ENCODE peak calls at places on chromosomes 12 and 14, in seven cellular contexts. Z, X, Q, T, I, Y and P are unnamed samples.

GRCh38 chr14:102316048-102316745 is 3.3 kb upstream of the ZNF839 start:
- DNase-seq in Q (peak), T (peak), Y (peak), X (peak), I (no peak), Z (no peak), P (no peak)

GRCh38 chr12:47377414-47378221 is 297.9 kb upstream of the AMIGO2 start:
- DNase-seq in Q (peak), I (peak), T (peak), Z (peak), X (peak), Y (peak), P (peak)

GRCh38 chr14:50854521-50854920 is 17.3 kb upstream of the ABHD12B start:
- DNase-seq in I (no peak), Q (no peak), Z (no peak), Y (no peak), X (no peak), T (no peak), P (no peak)

GRCh38 chr12:79988368-79988767 is 53.5 kb upstream of the PPP1R12A start:
- DNase-seq in T (no peak), X (peak), I (no peak), Z (no peak), Y (no peak), Q (no peak), P (peak)

GRCh38 chr14:63504628-63505027 is 38.5 kb downstream of the PPP2R5E start:
- DNase-seq in Z (no peak), Y (peak), I (no peak), X (peak), Q (no peak), T (no peak), P (no peak)

GRCh38 chr12:68462799-68463198 is 130.6 kb upstream of the MDM1 start:
- DNase-seq in T (no peak), I (no peak), Q (no peak), Y (no peak), Z (no peak), X (no peak), P (no peak)

GRCh38 chr12:114141916-114142564 is 175.9 kb upstream of the RBM19 start:
- DNase-seq in T (no peak), Y (no peak), Q (no peak), I (no peak), X (no peak), Z (no peak), P (no peak)

GRCh38 chr12:18281941-18282340 is 20.6 kb downstream of the PIK3C2G start:
- DNase-seq in T (no peak), Q (no peak), Z (no peak), I (no peak), X (no peak), Y (no peak), P (no peak)

GRCh38 chr12:46266869-46267617 is 1.8 kb downstream of the SLC38A1 start:
- DNase-seq in X (no peak), I (peak), T (peak), Q (no peak), Z (peak), Y (peak), P (peak)

GRCh38 chr12:111194703-111195051 is 174.2 kb downstream of the PHETA1 start:
- DNase-seq in Q (no peak), T (no peak), Z (no peak), Y (no peak), X (no peak), I (no peak), P (no peak)

GRCh38 chr14:105527381-105528196 is 1.2 kb downstream of the TMEM121 start:
- DNase-seq in T (no peak), Q (no peak), Y (no peak), Z (no peak), I (no peak), X (no peak), P (no peak)

GRCh38 chr12:105060715-105061378 is 23.4 kb downstream of the ALDH1L2 start:
- DNase-seq in I (no peak), X (no peak), Z (no peak), Y (peak), T (no peak), Q (no peak), P (no peak)

GRCh38 chr12:13126494-13126893 is 23.0 kb upstream of the GSG1 start:
- DNase-seq in T (no peak), X (no peak), Q (no peak), I (no peak), Y (no peak), Z (no peak), P (no peak)

GRCh38 chr14:75543258-75543657 is 21.0 kb downstream of the BATF start:
- DNase-seq in X (no peak), T (no peak), Y (no peak), I (no peak), Z (no peak), Q (no peak), P (no peak)

GRCh38 chr14:71414631-71415403 is 507.6 kb downstream of the PCNX1 start:
- DNase-seq in T (no peak), I (no peak), Q (no peak), X (peak), Z (no peak), Y (peak), P (peak)

GRCh38 chr12:19223018-19223417 is 93.5 kb downstream of the PLEKHA5 start:
- DNase-seq in X (no peak), T (no peak), I (no peak), Z (no peak), Q (no peak), Y (peak), P (no peak)

GRCh38 chr14:75200451-75200850 is 24.0 kb upstream of the TMED10 start:
- DNase-seq in Z (peak), T (no peak), Q (no peak), X (no peak), I (peak), Y (peak), P (no peak)

GRCh38 chr14:106277503-106277902 is 751.1 kb downstream of the TMEM121 start:
- DNase-seq in Y (no peak), T (no peak), Q (no peak), X (no peak), I (no peak), Z (no peak), P (no peak)

GRCh38 chr12:85693093-85693665 is 143.0 kb downstream of the RASSF9 start:
- DNase-seq in I (no peak), Q (no peak), Z (no peak), X (no peak), T (no peak), Y (peak), P (no peak)

GRCh38 chr14:33280646-33281045 is 342.0 kb downstream of the NPAS3 start:
- DNase-seq in X (no peak), Z (no peak), T (no peak), I (no peak), Y (peak), Q (no peak), P (peak)

GRCh38 chr12:119020377-119021360 is 39.3 kb downstream of the SRRM4 start:
- DNase-seq in T (peak), Z (peak), X (no peak), I (no peak), Y (no peak), Q (no peak), P (no peak)

GRCh38 chr14:41498959-41499358 is 107.7 kb upstream of the LRFN5 start:
- DNase-seq in Y (peak), Z (no peak), X (no peak), I (no peak), T (no peak), Q (no peak), P (no peak)

GRCh38 chr12:103495158-103495782 is 498 bp downstream of the C12orf42 start:
- DNase-seq in Y (peak), T (peak), I (no peak), X (no peak), Q (no peak), Z (peak), P (no peak)

GRCh38 chr14:89911018-89911919 is 43.3 kb downstream of the EFCAB11 start:
- DNase-seq in T (peak), I (no peak), Y (no peak), Q (no peak), Z (no peak), X (no peak), P (peak)

GRCh38 chr12:11731455-11731854 is 82.0 kb downstream of the ETV6 start:
- DNase-seq in Q (no peak), X (no peak), Y (peak), T (no peak), I (no peak), Z (no peak), P (peak)
- H3K4me3 ChIP-seq in Q (no peak), X (no peak), Y (no peak), T (no peak), I (no peak), Z (no peak), P (no peak)

GRCh38 chr14:95998656-95999055 is 40.5 kb upstream of the C14orf132 start:
- DNase-seq in X (peak), I (no peak), Z (no peak), T (peak), Y (peak), Q (no peak), P (peak)
- TF ChIP-seq CTCF in X (peak), I (peak), Z (peak), T (peak), Y (peak), Q (peak), P (peak)

GRCh38 chr14:68816183-68816942 is 23.5 kb upstream of the ZFP36L1 start:
- DNase-seq in X (no peak), I (peak), Y (peak), T (peak), Z (peak), Q (no peak), P (peak)
- H3K4me3 ChIP-seq in X (peak), I (peak), Y (peak), T (peak), Z (peak), Q (peak), P (peak)

GRCh38 chr14:23531391-23531790 is 20.2 kb downstream of the ZFHX2 start:
- DNase-seq in X (no peak), Y (no peak), T (no peak), I (no peak), Z (no peak), Q (no peak), P (no peak)

GRCh38 chr14:23530360-23531055 is 21.1 kb downstream of the ZFHX2 start:
- DNase-seq in Q (no peak), Y (no peak), T (no peak), Z (no peak), X (no peak), I (no peak), P (no peak)

GRCh38 chr14:23529016-23529740 is 22.4 kb downstream of the ZFHX2 start:
- DNase-seq in Z (no peak), Q (no peak), X (no peak), I (no peak), T (no peak), Y (no peak), P (no peak)

GRCh38 chr14:23525611-23526010 is 26.0 kb downstream of the ZFHX2 start:
- DNase-seq in T (no peak), Q (no peak), I (no peak), Z (no peak), Y (no peak), X (no peak), P (no peak)

GRCh38 chr14:23528555-23528954 is 23.0 kb downstream of the ZFHX2 start:
- DNase-seq in Z (no peak), I (no peak), X (no peak), Q (no peak), T (no peak), Y (peak), P (no peak)
- TF ChIP-seq CTCF in Z (no peak), I (no peak), X (peak), Q (no peak), T (peak), Y (peak), P (peak)

GRCh38 chr12:96196781-96197180 is 2.6 kb downstream of the ELK3 start:
- DNase-seq in Y (peak), I (no peak), X (no peak), Q (no peak), Z (no peak), T (no peak), P (peak)
- H3K4me3 ChIP-seq in Y (peak), I (peak), X (peak), Q (peak), Z (peak), T (no peak), P (peak)

DNA sequence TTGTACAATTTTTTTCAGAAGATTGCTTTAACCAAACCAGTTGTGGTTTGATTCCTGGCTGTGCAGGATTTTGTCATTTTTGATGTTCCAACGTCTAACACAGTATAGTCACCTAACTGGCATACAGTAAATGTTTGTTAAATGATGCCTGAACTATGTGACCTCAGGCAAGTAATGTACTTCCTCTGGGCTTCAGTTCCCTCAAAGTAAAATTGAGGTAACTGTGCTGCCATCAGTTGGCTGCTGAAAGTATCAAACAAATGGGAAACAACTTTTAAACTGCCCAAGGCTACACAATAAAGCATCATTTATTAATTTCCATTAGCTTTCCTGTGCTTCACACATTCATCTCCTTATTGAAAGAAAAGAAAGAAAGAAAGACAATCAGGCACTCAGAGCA is 4.3 kb downstream of the TM7SF3 start:
- DNase-seq in T (no peak), I (no peak), X (no peak), Q (no peak), Z (no peak), Y (no peak), P (no peak)
- TF ChIP-seq CTCF in T (no peak), I (no peak), X (no peak), Q (no peak), Z (no peak), Y (no peak), P (no peak)

GRCh38 chr14:81143793-81144192 is 77.0 kb downstream of the GTF2A1 start:
- DNase-seq in Z (no peak), Y (no peak), I (no peak), T (no peak), X (no peak), Q (no peak), P (no peak)

GRCh38 chr14:81144811-81145598 is 75.8 kb downstream of the GTF2A1 start:
- DNase-seq in Q (no peak), X (no peak), Y (no peak), Z (no peak), T (no peak), I (no peak), P (no peak)

GRCh38 chr14:81148635-81149034 is 72.1 kb downstream of the GTF2A1 start:
- DNase-seq in X (no peak), Q (no peak), Z (no peak), Y (no peak), T (no peak), I (no peak), P (no peak)

GRCh38 chr14:81153187-81153586 is 67.6 kb downstream of the GTF2A1 start:
- DNase-seq in Z (no peak), I (no peak), Q (no peak), T (no peak), Y (no peak), X (no peak), P (no peak)

GRCh38 chr14:81147140-81147897 is 73.4 kb downstream of the GTF2A1 start:
- DNase-seq in Q (no peak), T (no peak), I (no peak), Z (no peak), X (no peak), Y (no peak), P (no peak)
- H3K4me3 ChIP-seq in Q (no peak), T (no peak), I (no peak), Z (no peak), X (no peak), Y (no peak), P (no peak)

GRCh38 chr12:107622005-107622404 is 63.6 kb upstream of the PWP1 start:
- DNase-seq in X (no peak), Y (peak), I (no peak), Q (no peak), Z (no peak), T (no peak), P (peak)
- TF ChIP-seq CTCF in X (peak), Y (peak), I (peak), Q (peak), Z (peak), T (peak), P (peak)